ENCODE peak calls at places on chromosomes 6 and 20, in five cellular contexts. B, C, U, T and L are unnamed samples.

GRCh38 chr6:13953061-13953705 is 28.4 kb downstream of the RNF182 start:
- DNase-seq in B (no peak), C (no peak), U (peak; percentile 51), T (no peak), L (peak; percentile 66)

GRCh38 chr6:19413323-19413722 is 423.8 kb upstream of the ID4 start:
- DNase-seq in B (no peak), C (no peak), U (peak; percentile 27), T (no peak), L (peak; percentile 66)

GRCh38 chr6:54535568-54535967 is 227.3 kb downstream of the TINAG start:
- DNase-seq in B (no peak), C (no peak), U (no peak), T (no peak), L (no peak)

GRCh38 chr6:49565855-49566254 is 15.4 kb downstream of the C6orf141 start:
- DNase-seq in B (no peak), C (no peak), U (no peak), T (no peak), L (no peak)

GRCh38 chr6:91298543-91299145 is 711.8 kb upstream of the MAP3K7 start:
- DNase-seq in B (no peak), C (peak; percentile 94), U (no peak), T (no peak), L (no peak)

GRCh38 chr6:20605581-20605980 is 71.3 kb downstream of the CDKAL1 start:
- DNase-seq in B (no peak), C (no peak), U (peak; percentile 69), T (no peak), L (peak; percentile 8)

GRCh38 chr6:150185697-150186096 is 42.9 kb downstream of the PPP1R14C start:
- DNase-seq in B (no peak), C (no peak), U (no peak), T (no peak), L (no peak)

GRCh38 chr20:19300395-19300794 is 88.0 kb downstream of the SLC24A3 start:
- DNase-seq in B (no peak), C (no peak), U (no peak), T (no peak), L (no peak)

GRCh38 chr6:1091905-1092304 is 220.0 kb upstream of the FOXQ1 start:
- DNase-seq in B (no peak), C (no peak), U (no peak), T (peak; percentile 49), L (no peak)

GRCh38 chr20:62439218-62439617 is 11.9 kb upstream of the RBBP8NL start:
- DNase-seq in B (no peak), C (no peak), U (no peak), T (no peak), L (no peak)

GRCh38 chr6:152267967-152268845 is 369.0 kb downstream of the SYNE1 start:
- DNase-seq in B (peak; percentile 35), C (peak; percentile 74), U (no peak), T (peak; percentile 41), L (no peak)

GRCh38 chr6:31729515-31729978 is 448 bp upstream of the DDAH2 start:
- DNase-seq in B (peak; percentile 92), C (peak; percentile 98), U (peak; percentile 79), T (peak; percentile 93), L (peak; percentile 80)

GRCh38 chr20:54122189-54122588 is 51.6 kb downstream of the CYP24A1 start:
- DNase-seq in B (no peak), C (no peak), U (peak; percentile 68), T (peak; percentile 24), L (peak; percentile 82)

GRCh38 chr20:41167481-41168253 is 30.3 kb downstream of the PLCG1 start:
- DNase-seq in B (no peak), C (no peak), U (no peak), T (no peak), L (no peak)

GRCh38 chr6:149075616-149076354 is 241.7 kb upstream of the TAB2 start:
- DNase-seq in B (no peak), C (no peak), U (peak; percentile 37), T (no peak), L (peak; percentile 25)

GRCh38 chr6:158653577-158654354 is 3.9 kb downstream of the SYTL3 start:
- DNase-seq in B (no peak), C (no peak), U (peak; percentile 72), T (no peak), L (no peak)

GRCh38 chr20:32114305-32114960 is 4.9 kb downstream of the TM9SF4 start:
- DNase-seq in B (no peak), C (no peak), U (no peak), T (no peak), L (no peak)

GRCh38 chr6:14476793-14477531 is 359.4 kb downstream of the CD83 start:
- DNase-seq in B (no peak), C (no peak), U (peak; percentile 100), T (peak; percentile 85), L (no peak)

GRCh38 chr6:169793408-169793807 is 42.0 kb downstream of the ERMARD start:
- DNase-seq in B (no peak), C (no peak), U (no peak), T (no peak), L (no peak)

GRCh38 chr20:40704828-40705227 is 15.8 kb upstream of the MAFB start:
- DNase-seq in B (no peak), C (no peak), U (no peak), T (no peak), L (no peak)

GRCh38 chr6:151109361-151109760 is 130.4 kb upstream of the AKAP12 start:
- DNase-seq in B (no peak), C (no peak), U (peak; percentile 84), T (no peak), L (no peak)

GRCh38 chr6:138814179-138814834 is 18.4 kb downstream of the ECT2L start:
- DNase-seq in B (no peak), C (no peak), U (no peak), T (peak; percentile 15), L (peak; percentile 24)

GRCh38 chr6:142944126-142945066 is 580 bp downstream of the HIVEP2 start:
- DNase-seq in B (peak; percentile 66), C (peak; percentile 87), U (peak; percentile 90), T (peak; percentile 94), L (peak; percentile 78)

GRCh38 chr6:151014404-151015150 is 149.1 kb downstream of the MTHFD1L start:
- DNase-seq in B (peak; percentile 60), C (peak; percentile 84), U (peak; percentile 71), T (peak; percentile 86), L (peak; percentile 53)

GRCh38 chr6:17714879-17715860 is 8.4 kb upstream of the NUP153 start:
- DNase-seq in B (no peak), C (no peak), U (peak; percentile 98), T (peak; percentile 35), L (peak; percentile 82)

GRCh38 chr6:140462495-140463311 is 1088.3 kb upstream of the CITED2 start:
- DNase-seq in B (no peak), C (peak; percentile 62), U (peak; percentile 53), T (peak; percentile 48), L (peak; percentile 95)

GRCh38 chr20:35319206-35320197 is 27.3 kb upstream of the FAM83C start:
- DNase-seq in B (no peak), C (no peak), U (peak; percentile 89), T (no peak), L (no peak)

GRCh38 chr6:118403036-118403435 is 145.1 kb upstream of the PLN start:
- DNase-seq in B (no peak), C (no peak), U (peak; percentile 35), T (no peak), L (no peak)

GRCh38 chr20:4962257-4962855 is 39.0 kb downstream of the SLC23A2 start:
- DNase-seq in B (no peak), C (no peak), U (no peak), T (no peak), L (no peak)

GRCh38 chr6:51892750-51893149 is 194.7 kb downstream of the PKHD1 start:
- DNase-seq in B (no peak), C (no peak), U (no peak), T (no peak), L (peak; percentile 4)

GRCh38 chr6:72031471-72031870 is 145.1 kb downstream of the RIMS1 start:
- DNase-seq in B (no peak), C (no peak), U (no peak), T (no peak), L (peak; percentile 56)

GRCh38 chr20:23637282-23638221 is at the start of gene CST3:
- DNase-seq in B (peak; percentile 64), C (peak; percentile 82), U (peak; percentile 81), T (peak; percentile 95), L (peak; percentile 82)

GRCh38 chr20:33963756-33964155 is 30.0 kb upstream of the RALY start:
- DNase-seq in B (no peak), C (no peak), U (no peak), T (no peak), L (no peak)

GRCh38 chr6:19465760-19466159 is 371.4 kb upstream of the ID4 start:
- DNase-seq in B (no peak), C (no peak), U (peak; percentile 31), T (no peak), L (no peak)

GRCh38 chr6:10412948-10413849 is 1.7 kb downstream of the TFAP2A start:
- DNase-seq in B (no peak), C (peak; percentile 68), U (no peak), T (peak; percentile 67), L (peak; percentile 83)
- H3K4me3 ChIP-seq in B (peak overlapping the region; percentile 45), C (peak overlapping the region; percentile 54), U (peak overlapping the region; percentile 67), T (peak overlapping the region; percentile 75), L (peak overlapping the region; percentile 84)

DNA sequence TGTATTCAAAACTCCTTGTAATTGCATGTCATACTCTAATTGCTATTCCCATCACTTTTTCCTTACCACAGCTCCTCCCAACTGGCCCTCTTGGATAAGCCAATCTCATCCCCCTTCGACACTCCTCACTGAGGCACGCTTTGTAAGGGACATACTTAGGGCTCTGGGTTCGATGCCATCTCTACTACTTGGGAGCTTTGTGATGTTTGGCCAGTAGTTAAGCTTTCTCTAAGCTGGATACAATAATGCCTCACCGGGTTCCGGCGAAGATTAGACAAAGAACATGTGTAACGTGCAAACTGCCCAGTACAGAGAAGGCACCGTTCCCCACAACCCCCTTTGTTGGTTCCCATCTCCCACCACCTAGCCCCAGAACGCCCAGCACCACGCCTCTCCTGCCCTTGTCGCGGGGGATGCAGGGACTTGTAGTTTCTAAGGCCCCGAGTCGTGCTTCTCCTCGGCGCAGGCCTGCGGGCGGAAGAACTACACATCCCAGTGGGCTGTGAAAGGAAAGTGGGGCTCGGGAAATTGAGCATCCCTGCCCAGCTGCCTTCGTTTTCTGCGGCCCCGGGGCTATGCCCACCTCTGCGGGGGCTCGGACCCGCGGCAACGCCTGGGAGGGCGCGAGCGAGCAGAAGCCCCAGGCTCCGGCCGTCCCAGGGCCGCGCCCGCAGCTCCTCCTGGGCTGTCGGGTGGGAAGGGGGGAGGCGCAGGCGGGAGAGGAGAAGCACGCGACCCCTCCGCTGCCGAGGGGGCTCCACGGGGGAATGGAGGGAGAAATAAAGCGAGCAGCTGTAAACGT is 1.1 kb upstream of the ZDHHC14 start:
- DNase-seq in B (peak; percentile 89), C (peak; percentile 98), U (peak; percentile 87), T (peak; percentile 93), L (peak; percentile 84)
- H2AFZ ChIP-seq in B (peak overlapping the region; percentile 78), C (peak overlapping the region; percentile 94), U (peak overlapping the region; percentile 97), T (peak overlapping the region; percentile 68), L (peak overlapping the region; percentile 86)

GRCh38 chr6:44933113-44933512 is 395.0 kb upstream of the RUNX2 start:
- DNase-seq in B (no peak), C (no peak), U (no peak), T (no peak), L (no peak)
- H3K4me3 ChIP-seq in B (no peak overlapping the region), C (no peak overlapping the region), U (no peak overlapping the region), T (no peak overlapping the region), L (no peak overlapping the region)

GRCh38 chr6:41965429-41966213 is 24.0 kb upstream of the CCND3 start:
- DNase-seq in B (peak; percentile 86), C (peak; percentile 99), U (no peak), T (no peak), L (no peak)
- H2AFZ ChIP-seq in B (peak overlapping the region; percentile 64), C (no peak overlapping the region), U (no peak overlapping the region), T (no peak overlapping the region), L (no peak overlapping the region)